ENCODE peak calls at places on chromosomes 12 and 14, in ten cellular contexts. W is CD4-positive, alpha-beta memory T cell; P is HAP-1; S is IMR-90; O is esophagus squamous epithelium; E is stomach; Q is OCI-LY7; C is neural progenitor cell; D is tibial artery; V is right lobe of liver. J is an unnamed sample. For H3K36me3, the result is how much of the 10 kb centered on the place peaks cover.

GRCh38 chr14:104665663-104666522 is 23.5 kb upstream of the INF2 start:
- DNase-seq in W (peak), P (peak), S (no peak), O (no peak), E (peak), Q (peak), C (peak), D (no peak), V (peak), J (no peak)

GRCh38 chr14:21063479-21063878 is 5.9 kb downstream of the RNASE8 start:
- DNase-seq in W (no peak), P (no peak), S (peak), O (no peak), E (no peak), Q (no peak), C (peak), D (no peak), V (no peak), J (no peak)

GRCh38 chr14:69323266-69323966 is 63.5 kb downstream of the GALNT16 start:
- DNase-seq in W (no peak), P (no peak), S (no peak), O (no peak), E (no peak), Q (no peak), C (no peak), D (peak), V (peak), J (no peak)

GRCh38 chr12:94955193-94955592 is 48.3 kb downstream of the NDUFA12 start:
- DNase-seq in W (no peak), P (no peak), S (no peak), O (no peak), E (no peak), Q (no peak), C (peak), D (no peak), V (no peak), J (no peak)

GRCh38 chr14:62251237-62251636 is 489.0 kb downstream of the SNAPC1 start:
- DNase-seq in W (no peak), P (no peak), S (no peak), O (no peak), E (no peak), Q (no peak), C (no peak), D (no peak), V (no peak), J (no peak)

GRCh38 chr12:46556105-46556559 is 183.6 kb upstream of the SLC38A2 start:
- DNase-seq in W (no peak), P (no peak), S (peak), O (no peak), E (no peak), Q (no peak), C (no peak), D (no peak), V (no peak), J (peak)

GRCh38 chr12:113314121-113314529 is 20.8 kb downstream of the SLC8B1 start:
- DNase-seq in W (no peak), P (no peak), S (peak), O (no peak), E (no peak), Q (no peak), C (no peak), D (no peak), V (no peak), J (peak)

GRCh38 chr12:132429932-132430643 is 59.9 kb upstream of the FBRSL1 start:
- DNase-seq in W (peak), P (peak), S (no peak), O (no peak), E (peak), Q (peak), C (peak), D (no peak), V (no peak), J (no peak)

GRCh38 chr12:7059780-7060179 is 738 bp upstream of the C1S start:
- DNase-seq in W (no peak), P (no peak), S (no peak), O (no peak), E (no peak), Q (no peak), C (no peak), D (no peak), V (no peak), J (no peak)

GRCh38 chr12:110135012-110135411 is 10.9 kb downstream of the IFT81 start:
- DNase-seq in W (no peak), P (no peak), S (peak), O (no peak), E (no peak), Q (peak), C (no peak), D (no peak), V (no peak), J (peak)

GRCh38 chr12:6074394-6074793 is 50.1 kb downstream of the VWF start:
- DNase-seq in W (no peak), P (no peak), S (no peak), O (no peak), E (no peak), Q (no peak), C (no peak), D (no peak), V (no peak), J (no peak)

GRCh38 chr12:121809712-121810116 is 5.9 kb downstream of the SETD1B start:
- DNase-seq in W (no peak), P (no peak), S (no peak), O (no peak), E (no peak), Q (no peak), C (no peak), D (no peak), V (peak), J (no peak)

GRCh38 chr14:104475256-104475655 is 104.3 kb upstream of the C14orf180 start:
- DNase-seq in W (no peak), P (no peak), S (no peak), O (no peak), E (no peak), Q (no peak), C (no peak), D (no peak), V (no peak), J (no peak)

GRCh38 chr14:68703093-68703492 is 89.8 kb downstream of the ZFP36L1 start:
- DNase-seq in W (no peak), P (no peak), S (peak), O (no peak), E (no peak), Q (no peak), C (no peak), D (no peak), V (no peak), J (peak)

GRCh38 chr12:132824053-132824452 is 4.6 kb downstream of the GOLGA3 start:
- DNase-seq in W (no peak), P (no peak), S (peak), O (no peak), E (no peak), Q (no peak), C (no peak), D (no peak), V (no peak), J (no peak)

GRCh38 chr12:47088021-47088944 is 8.5 kb upstream of the AMIGO2 start:
- DNase-seq in W (no peak), P (no peak), S (peak), O (no peak), E (no peak), Q (no peak), C (no peak), D (no peak), V (no peak), J (peak)

GRCh38 chr12:75503866-75504265 is 7.5 kb downstream of the KRR1 start:
- DNase-seq in W (no peak), P (no peak), S (no peak), O (no peak), E (no peak), Q (no peak), C (no peak), D (no peak), V (no peak), J (no peak)

GRCh38 chr12:75508159-75508558 is 3.2 kb downstream of the KRR1 start:
- DNase-seq in W (no peak), P (no peak), S (no peak), O (no peak), E (no peak), Q (no peak), C (no peak), D (no peak), V (no peak), J (no peak)

GRCh38 chr12:75505706-75506312 is 5.6 kb downstream of the KRR1 start:
- DNase-seq in W (no peak), P (no peak), S (peak), O (no peak), E (no peak), Q (peak), C (no peak), D (no peak), V (no peak), J (peak)

GRCh38 chr12:75503459-75503858 is 8.0 kb downstream of the KRR1 start:
- DNase-seq in W (no peak), P (no peak), S (no peak), O (no peak), E (no peak), Q (no peak), C (no peak), D (no peak), V (no peak), J (no peak)
- H3K36me3 ChIP-seq in W (half or more), P (half or more), S (under half), O (half or more), E (half or more), Q (half or more), C (under half), D (under half), V (under half), J (half or more)

DNA sequence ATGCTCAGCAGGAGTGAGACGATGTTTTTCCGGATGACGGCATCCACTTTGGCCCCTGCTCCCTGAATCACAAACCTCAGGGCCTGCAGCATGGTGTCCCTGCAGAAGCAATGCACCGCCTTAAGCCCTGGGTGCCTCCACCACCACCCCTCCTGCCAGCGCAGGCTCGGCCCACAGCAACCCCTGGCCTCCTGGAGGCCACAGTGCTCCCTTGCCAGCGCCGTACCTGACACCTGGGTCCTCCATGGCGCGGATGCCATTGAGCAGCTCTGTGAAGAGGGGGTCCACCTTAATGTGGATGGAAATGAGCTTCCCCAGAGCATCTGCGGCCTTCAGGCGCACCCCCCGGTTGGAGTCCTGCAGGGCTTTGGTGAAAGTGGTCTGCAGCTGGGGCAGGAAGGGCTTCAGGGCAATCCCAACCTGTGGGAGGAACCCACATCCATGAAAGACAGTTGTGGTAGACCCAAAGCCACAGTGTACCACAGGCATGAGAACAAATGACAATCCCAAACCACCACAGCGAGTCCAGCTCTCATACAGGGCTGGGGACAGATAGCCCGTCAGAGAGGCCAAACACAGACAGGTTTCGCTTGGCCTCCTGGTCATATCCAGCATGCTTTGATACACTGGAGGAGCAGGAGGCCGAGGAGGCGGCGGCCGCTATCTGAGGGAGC is 17.9 kb upstream of the RAB35 start:
- DNase-seq in W (no peak), P (no peak), S (no peak), O (no peak), E (no peak), Q (no peak), C (no peak), D (no peak), V (peak), J (no peak)
- H3K36me3 ChIP-seq in W (half or more), P (half or more), S (half or more), O (half or more), E (half or more), Q (half or more), C (under half), D (half or more), V (under half), J (half or more)

GRCh38 chr12:104317538-104318210 is 14.1 kb downstream of the EID3 start:
- DNase-seq in W (no peak), P (no peak), S (no peak), O (no peak), E (no peak), Q (no peak), C (no peak), D (no peak), V (no peak), J (no peak)
- H3K36me3 ChIP-seq in W (under half), P (half or more), S (half or more), O (half or more), E (half or more), Q (half or more), C (half or more), D (half or more), V (under half), J (half or more)

GRCh38 chr12:130876297-130876696 is 4.4 kb downstream of the RAN start:
- DNase-seq in W (no peak), P (no peak), S (no peak), O (no peak), E (no peak), Q (no peak), C (no peak), D (no peak), V (no peak), J (no peak)
- H3K36me3 ChIP-seq in W (under half), P (under half), S (under half), O (under half), E (under half), Q (half or more), C (under half), D (under half), V (under half), J (under half)

GRCh38 chr12:120013659-120014380 is 24.8 kb downstream of the BICDL1 start:
- DNase-seq in W (peak), P (no peak), S (no peak), O (no peak), E (no peak), Q (no peak), C (no peak), D (no peak), V (no peak), J (no peak)
- H3K36me3 ChIP-seq in W (under half), P (under half), S (under half), O (under half), E (under half), Q (under half), C (under half), D (under half), V (under half), J (under half)

DNA sequence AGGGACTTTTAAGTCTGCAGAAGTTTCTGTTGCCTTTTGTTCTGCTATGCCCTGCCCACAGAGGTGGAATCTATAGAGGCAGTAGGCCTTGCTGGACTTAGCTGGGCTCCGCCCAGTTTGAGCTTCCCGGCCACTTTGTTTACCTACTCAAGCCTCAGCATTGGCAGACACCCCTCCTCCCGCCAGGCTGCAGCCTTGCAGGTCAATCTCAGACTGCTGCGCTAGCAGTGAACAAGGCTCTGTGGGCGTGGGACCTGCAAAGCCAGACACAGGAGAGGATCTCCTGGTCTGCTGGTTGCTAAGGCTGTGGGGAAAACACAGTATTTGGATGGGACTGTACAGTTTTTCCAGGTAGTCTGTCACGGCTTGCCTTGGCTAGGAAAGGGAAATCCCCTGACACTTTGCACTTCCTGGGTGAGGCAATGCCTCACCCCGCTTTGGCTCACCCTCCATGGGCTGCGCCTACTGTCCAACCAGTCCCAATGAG is 43.7 kb downstream of the CCDC59 start:
- DNase-seq in W (no peak), P (peak), S (no peak), O (no peak), E (peak), Q (no peak), C (peak), D (no peak), V (peak), J (peak)
- H3K36me3 ChIP-seq in W (under half), P (under half), S (under half), O (under half), E (under half), Q (under half), C (under half), D (under half), V (under half), J (under half)

GRCh38 chr14:24674204-24674970 is 40.4 kb upstream of the GZMB start:
- DNase-seq in W (peak), P (no peak), S (no peak), O (no peak), E (no peak), Q (peak), C (no peak), D (no peak), V (no peak), J (no peak)
- H3K36me3 ChIP-seq in W (under half), P (under half), S (under half), O (under half), E (under half), Q (under half), C (under half), D (under half), V (under half), J (under half)

DNA sequence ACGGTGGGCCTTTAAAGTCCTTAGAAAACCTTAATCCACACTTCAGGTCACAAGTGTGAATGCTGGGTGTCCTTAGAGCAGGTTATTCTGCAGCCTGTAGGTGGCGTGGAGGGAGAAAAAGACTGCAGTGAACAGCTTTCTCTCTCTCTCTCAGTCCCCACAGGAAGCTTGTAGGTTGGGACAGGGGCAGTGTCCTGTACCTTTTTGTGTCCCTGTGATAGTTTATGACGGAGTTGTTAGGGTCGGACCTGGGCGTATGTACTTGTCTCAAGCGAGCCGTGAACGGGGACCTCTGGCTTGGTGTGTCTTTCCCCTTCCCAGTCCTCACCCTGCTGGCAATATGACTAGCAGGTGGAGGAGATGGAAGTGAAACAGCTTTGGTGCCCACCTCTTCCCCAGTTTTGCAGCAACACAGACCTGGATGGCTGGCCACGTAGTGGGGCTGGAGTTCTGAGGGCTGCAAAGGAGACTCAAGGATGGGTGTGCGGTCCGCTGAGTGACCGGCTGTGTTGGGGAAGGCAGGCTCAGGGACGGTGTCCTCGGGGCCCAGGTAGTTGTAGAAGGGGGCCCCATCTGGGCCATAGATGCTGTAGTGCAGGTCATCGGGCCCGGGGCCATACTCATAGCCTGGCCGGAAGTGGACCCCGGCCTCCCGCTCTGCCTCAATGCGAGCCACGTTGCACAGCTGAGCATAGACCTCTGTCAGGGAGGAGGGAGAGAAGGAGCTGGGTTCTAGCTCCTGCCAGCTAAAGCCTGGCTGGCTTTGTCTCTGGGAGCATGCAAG is 8.9 kb downstream of the ISCA2 start:
- DNase-seq in W (no peak), P (peak), S (peak), O (no peak), E (no peak), Q (peak), C (peak), D (peak), V (no peak), J (peak)
- H3K36me3 ChIP-seq in W (under half), P (under half), S (under half), O (half or more), E (half or more), Q (under half), C (under half), D (under half), V (under half), J (under half)

GRCh38 chr12:32819424-32819823 is 63.7 kb upstream of the YARS2 start:
- DNase-seq in W (no peak), P (no peak), S (no peak), O (no peak), E (no peak), Q (no peak), C (no peak), D (no peak), V (no peak), J (no peak)
- H3K36me3 ChIP-seq in W (under half), P (under half), S (under half), O (under half), E (under half), Q (under half), C (under half), D (under half), V (under half), J (half or more)

J was measured in cardiac muscle cell.